ENCODE peak calls at places on chromosomes 11 and 22, in nine cellular contexts. One of them, this sample, is unnamed.

GRCh38 chr11:45347343-45347742 is 61.2 kb upstream of the SYT13 start:
- DNase-seq in AG10803: no peak
- DNase-seq in astrocyte of the spinal cord: no peak
- DNase-seq in Panc1: no peak
- DNase-seq in AG08395: no peak
- DNase-seq in left kidney: peak
- DNase-seq in adipocyte: peak
- DNase-seq in stimulated activated CD4-positive, alpha-beta T cell treated with anti-CD3 and anti-CD28 coated beads, Interleukin-4, amount 100 ng/mL, for 4 hours: no peak
- DNase-seq in iris pigment epithelial cell: no peak
- DNase-seq in this sample: no peak

GRCh38 chr22:35622132-35622913 is 5.2 kb upstream of the MB start:
- DNase-seq in AG10803: no peak
- DNase-seq in astrocyte of the spinal cord: no peak
- DNase-seq in Panc1: no peak
- DNase-seq in AG08395: no peak
- DNase-seq in left kidney: peak
- DNase-seq in adipocyte: no peak
- DNase-seq in stimulated activated CD4-positive, alpha-beta T cell treated with anti-CD3 and anti-CD28 coated beads, Interleukin-4, amount 100 ng/mL, for 4 hours: no peak
- DNase-seq in iris pigment epithelial cell: no peak
- DNase-seq in this sample: no peak

GRCh38 chr22:42630901-42631602 is 9.3 kb downstream of the ATP5MGL start:
- DNase-seq in AG10803: no peak
- DNase-seq in astrocyte of the spinal cord: peak
- DNase-seq in Panc1: no peak
- DNase-seq in AG08395: no peak
- DNase-seq in left kidney: no peak
- DNase-seq in adipocyte: no peak
- DNase-seq in stimulated activated CD4-positive, alpha-beta T cell treated with anti-CD3 and anti-CD28 coated beads, Interleukin-4, amount 100 ng/mL, for 4 hours: no peak
- DNase-seq in iris pigment epithelial cell: peak
- DNase-seq in this sample: no peak

GRCh38 chr11:104033134-104033533 is 3.3 kb upstream of the DDI1 start:
- DNase-seq in AG10803: peak
- DNase-seq in astrocyte of the spinal cord: peak
- DNase-seq in Panc1: no peak
- DNase-seq in AG08395: peak
- DNase-seq in left kidney: no peak
- DNase-seq in adipocyte: peak
- DNase-seq in stimulated activated CD4-positive, alpha-beta T cell treated with anti-CD3 and anti-CD28 coated beads, Interleukin-4, amount 100 ng/mL, for 4 hours: no peak
- DNase-seq in iris pigment epithelial cell: peak
- DNase-seq in this sample: peak

GRCh38 chr22:48968201-48968959 is 859.3 kb downstream of the BRD1 start:
- DNase-seq in AG10803: no peak
- DNase-seq in astrocyte of the spinal cord: no peak
- DNase-seq in Panc1: no peak
- DNase-seq in AG08395: no peak
- DNase-seq in left kidney: peak
- DNase-seq in adipocyte: no peak
- DNase-seq in stimulated activated CD4-positive, alpha-beta T cell treated with anti-CD3 and anti-CD28 coated beads, Interleukin-4, amount 100 ng/mL, for 4 hours: peak
- DNase-seq in iris pigment epithelial cell: no peak
- DNase-seq in this sample: no peak

GRCh38 chr11:43947815-43948214 is 5.4 kb downstream of the C11orf96 start:
- DNase-seq in AG10803: no peak
- DNase-seq in astrocyte of the spinal cord: no peak
- DNase-seq in Panc1: no peak
- DNase-seq in AG08395: no peak
- DNase-seq in left kidney: peak
- DNase-seq in adipocyte: no peak
- DNase-seq in stimulated activated CD4-positive, alpha-beta T cell treated with anti-CD3 and anti-CD28 coated beads, Interleukin-4, amount 100 ng/mL, for 4 hours: no peak
- DNase-seq in iris pigment epithelial cell: no peak
- DNase-seq in this sample: peak

GRCh38 chr11:114326151-114326550 is 30.0 kb downstream of the NNMT start:
- DNase-seq in AG10803: no peak
- DNase-seq in astrocyte of the spinal cord: no peak
- DNase-seq in Panc1: no peak
- DNase-seq in AG08395: no peak
- DNase-seq in left kidney: no peak
- DNase-seq in adipocyte: no peak
- DNase-seq in stimulated activated CD4-positive, alpha-beta T cell treated with anti-CD3 and anti-CD28 coated beads, Interleukin-4, amount 100 ng/mL, for 4 hours: no peak
- DNase-seq in iris pigment epithelial cell: no peak
- DNase-seq in this sample: no peak

GRCh38 chr22:49150801-49151221 is 676.9 kb downstream of the BRD1 start:
- DNase-seq in AG10803: no peak
- DNase-seq in astrocyte of the spinal cord: no peak
- DNase-seq in Panc1: no peak
- DNase-seq in AG08395: no peak
- DNase-seq in left kidney: peak
- DNase-seq in adipocyte: no peak
- DNase-seq in stimulated activated CD4-positive, alpha-beta T cell treated with anti-CD3 and anti-CD28 coated beads, Interleukin-4, amount 100 ng/mL, for 4 hours: no peak
- DNase-seq in iris pigment epithelial cell: no peak
- DNase-seq in this sample: no peak

GRCh38 chr11:126601550-126602215 is 246.2 kb downstream of the ST3GAL4 start:
- DNase-seq in AG10803: no peak
- DNase-seq in astrocyte of the spinal cord: no peak
- DNase-seq in Panc1: no peak
- DNase-seq in AG08395: no peak
- DNase-seq in left kidney: peak
- DNase-seq in adipocyte: no peak
- DNase-seq in stimulated activated CD4-positive, alpha-beta T cell treated with anti-CD3 and anti-CD28 coated beads, Interleukin-4, amount 100 ng/mL, for 4 hours: no peak
- DNase-seq in iris pigment epithelial cell: no peak
- DNase-seq in this sample: no peak

GRCh38 chr11:75553182-75553581 is 8.9 kb upstream of the SERPINH1 start:
- DNase-seq in AG10803: no peak
- DNase-seq in astrocyte of the spinal cord: no peak
- DNase-seq in Panc1: no peak
- DNase-seq in AG08395: no peak
- DNase-seq in left kidney: no peak
- DNase-seq in adipocyte: no peak
- DNase-seq in stimulated activated CD4-positive, alpha-beta T cell treated with anti-CD3 and anti-CD28 coated beads, Interleukin-4, amount 100 ng/mL, for 4 hours: no peak
- DNase-seq in iris pigment epithelial cell: no peak
- DNase-seq in this sample: peak

GRCh38 chr22:23743303-23743705 is 7.6 kb downstream of the ZNF70 start:
- DNase-seq in AG10803: no peak
- DNase-seq in astrocyte of the spinal cord: no peak
- DNase-seq in Panc1: no peak
- DNase-seq in AG08395: no peak
- DNase-seq in left kidney: no peak
- DNase-seq in adipocyte: no peak
- DNase-seq in stimulated activated CD4-positive, alpha-beta T cell treated with anti-CD3 and anti-CD28 coated beads, Interleukin-4, amount 100 ng/mL, for 4 hours: no peak
- DNase-seq in iris pigment epithelial cell: no peak
- DNase-seq in this sample: no peak

GRCh38 chr22:37016134-37016910 is 2.9 kb downstream of the TST start:
- DNase-seq in AG10803: no peak
- DNase-seq in astrocyte of the spinal cord: no peak
- DNase-seq in Panc1: no peak
- DNase-seq in AG08395: no peak
- DNase-seq in left kidney: no peak
- DNase-seq in adipocyte: no peak
- DNase-seq in stimulated activated CD4-positive, alpha-beta T cell treated with anti-CD3 and anti-CD28 coated beads, Interleukin-4, amount 100 ng/mL, for 4 hours: no peak
- DNase-seq in iris pigment epithelial cell: no peak
- DNase-seq in this sample: no peak